ENCODE peak calls at places on chromosomes 3 and 15, in ten cellular contexts. P is brain microvascular endothelial cell, J is GM12865, I is AG04450, K is IMR-90, H is breast epithelium, V is SK-N-SH, L is A549, C is pancreas, A is MM.1S. U is an unnamed sample.
A peak's percentile ranks its signal among the peaks of the same experiment; 100 is the strongest.

GRCh38 chr15:42199126-42199525 is 9.0 kb downstream of the VPS39 start:
- DNase-seq in P (no peak), J (no peak), I (no peak), K (no peak), H (no peak), V (no peak), L (no peak), C (no peak), A (no peak), U (no peak)

GRCh38 chr3:57127849-57128566 is 37.1 kb downstream of the IL17RD start:
- DNase-seq in P (no peak), J (no peak), I (no peak), K (no peak), H (no peak), V (peak; percentile 74), L (no peak), C (no peak), A (no peak), U (no peak)

GRCh38 chr3:180828001-180828720 is 84.3 kb upstream of the FXR1 start:
- DNase-seq in P (no peak), J (no peak), I (no peak), K (no peak), H (no peak), V (peak; percentile 15), L (no peak), C (no peak), A (no peak), U (no peak)

GRCh38 chr3:144585408-144585807 is 613.8 kb downstream of the DIPK2A start:
- DNase-seq in P (no peak), J (peak; percentile 9), I (no peak), K (no peak), H (no peak), V (no peak), L (no peak), C (no peak), A (peak; percentile 7), U (no peak)

GRCh38 chr15:31300208-31300661 is 26.4 kb upstream of the KLF13 start:
- DNase-seq in P (no peak), J (no peak), I (no peak), K (no peak), H (peak; percentile 50), V (peak; percentile 72), L (no peak), C (no peak), A (no peak), U (no peak)

GRCh38 chr15:74179101-74179841 is 5.8 kb downstream of the ISLR start:
- DNase-seq in P (peak; percentile 78), J (no peak), I (peak; percentile 38), K (peak; percentile 86), H (peak; percentile 58), V (peak; percentile 37), L (no peak), C (no peak), A (no peak), U (no peak)

GRCh38 chr3:189712906-189713483 is 81.8 kb downstream of the TP63 start:
- DNase-seq in P (no peak), J (no peak), I (no peak), K (peak; percentile 29), H (no peak), V (no peak), L (no peak), C (no peak), A (no peak), U (no peak)

GRCh38 chr3:52227117-52227516 is 1.7 kb upstream of the TLR9 start:
- DNase-seq in P (no peak), J (no peak), I (no peak), K (no peak), H (no peak), V (no peak), L (no peak), C (no peak), A (no peak), U (no peak)

GRCh38 chr15:58182460-58183163 is 44.4 kb downstream of the AQP9 start:
- DNase-seq in P (no peak), J (peak; percentile 55), I (peak; percentile 20), K (peak; percentile 41), H (no peak), V (peak; percentile 73), L (peak; percentile 75), C (peak; percentile 16), A (peak; percentile 27), U (no peak)

GRCh38 chr3:9301798-9302197 is 52.4 kb upstream of the SRGAP3 start:
- DNase-seq in P (no peak), J (no peak), I (no peak), K (no peak), H (no peak), V (no peak), L (no peak), C (no peak), A (no peak), U (no peak)
- H3K4me3 ChIP-seq in P (no peak overlapping the region), J (no peak overlapping the region), I (no peak overlapping the region), K (no peak overlapping the region), H (no peak overlapping the region), V (no peak overlapping the region), L (no peak overlapping the region), C (no peak overlapping the region), A (no peak overlapping the region), U (no peak overlapping the region)

GRCh38 chr3:118636841-118637240 is 397.8 kb downstream of the IGSF11 start:
- DNase-seq in P (no peak), J (peak; percentile 10), I (no peak), K (no peak), H (no peak), V (peak; percentile 7), L (no peak), C (no peak), A (no peak), U (no peak)
- TF ChIP-seq CTCF in P (no peak), J (peak; percentile 9), I (peak; percentile 16), K (peak; percentile 5), H (no peak), V (no peak), L (no peak), C (no peak), A (no peak), U (no peak)

GRCh38 chr3:128767351-128767750 is 41.4 kb downstream of the RAB7A start:
- DNase-seq in P (no peak), J (no peak), I (no peak), K (no peak), H (no peak), V (no peak), L (no peak), C (no peak), A (no peak), U (no peak)

GRCh38 chr3:128761392-128761791 is 35.4 kb downstream of the RAB7A start:
- DNase-seq in P (no peak), J (no peak), I (no peak), K (no peak), H (no peak), V (no peak), L (no peak), C (no peak), A (no peak), U (no peak)

GRCh38 chr3:128763967-128764366 is 38.0 kb downstream of the RAB7A start:
- DNase-seq in P (no peak), J (no peak), I (no peak), K (no peak), H (no peak), V (no peak), L (no peak), C (no peak), A (no peak), U (no peak)

GRCh38 chr3:128768471-128768870 is 42.5 kb downstream of the RAB7A start:
- DNase-seq in P (no peak), J (no peak), I (no peak), K (no peak), H (no peak), V (no peak), L (no peak), C (no peak), A (no peak), U (no peak)

DNA sequence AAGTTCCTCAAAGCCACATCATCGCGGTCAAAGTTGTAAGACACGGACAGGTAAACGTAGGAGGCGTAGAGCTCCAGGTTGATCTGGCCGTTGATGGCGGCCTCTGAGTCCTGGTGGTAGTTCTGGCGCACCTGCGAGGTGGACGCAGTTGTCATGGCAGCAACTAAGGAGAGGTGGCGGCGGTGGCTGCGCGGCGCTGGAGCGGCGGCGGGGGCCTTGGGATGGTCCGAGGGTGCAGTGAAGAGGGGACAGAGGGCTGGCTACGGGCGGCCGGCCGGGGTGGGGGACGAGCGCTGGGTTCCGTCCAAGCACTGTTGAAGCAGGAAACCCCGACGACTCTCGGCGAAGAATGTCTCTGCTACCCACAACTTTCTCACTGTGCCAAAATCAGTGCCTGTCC is 38.9 kb downstream of the RAB7A start:
- DNase-seq in P (no peak), J (no peak), I (no peak), K (no peak), H (no peak), V (no peak), L (no peak), C (no peak), A (no peak), U (no peak)
- H3K4me3 ChIP-seq in P (no peak overlapping the region), J (no peak overlapping the region), I (no peak overlapping the region), K (no peak overlapping the region), H (no peak overlapping the region), V (no peak overlapping the region), L (no peak overlapping the region), C (no peak overlapping the region), A (no peak overlapping the region), U (no peak overlapping the region)

GRCh38 chr15:55322452-55322851 is 3.4 kb downstream of the PIGB start:
- DNase-seq in P (no peak), J (no peak), I (no peak), K (no peak), H (no peak), V (no peak), L (no peak), C (no peak), A (no peak), U (no peak)

GRCh38 chr15:55320963-55321362 is 1.9 kb downstream of the PIGB start:
- DNase-seq in P (no peak), J (no peak), I (no peak), K (no peak), H (no peak), V (no peak), L (no peak), C (no peak), A (no peak), U (no peak)

GRCh38 chr15:55319537-55320325 is 709 bp downstream of the PIGB start:
- DNase-seq in P (no peak), J (peak; percentile 79), I (no peak), K (peak; percentile 5), H (no peak), V (no peak), L (no peak), C (no peak), A (peak; percentile 47), U (peak; percentile 38)

GRCh38 chr15:55318588-55319494 is at the start of the genes PIGB and PIGBOS1:
- DNase-seq in P (peak; percentile 84), J (peak; percentile 95), I (peak; percentile 70), K (peak; percentile 89), H (peak; percentile 77), V (peak; percentile 85), L (peak; percentile 84), C (peak; percentile 85), A (peak; percentile 90), U (peak; percentile 86)
- TF ChIP-seq CTCF in P (peak; percentile 15), J (no peak), I (peak; percentile 23), K (peak; percentile 15), H (peak; percentile 28), V (no peak), L (no peak), C (no peak), A (no peak), U (no peak)

GRCh38 chr3:3665546-3665945 is 133.7 kb upstream of the LRRN1 start:
- DNase-seq in P (peak; percentile 11), J (no peak), I (no peak), K (no peak), H (no peak), V (no peak), L (no peak), C (no peak), A (no peak), U (no peak)
- H3K4me3 ChIP-seq in P (no peak overlapping the region), J (no peak overlapping the region), I (no peak overlapping the region), K (no peak overlapping the region), H (no peak overlapping the region), V (no peak overlapping the region), L (no peak overlapping the region), C (no peak overlapping the region), A (no peak overlapping the region), U (no peak overlapping the region)